ENCODE peak calls at places on chromosomes 6 and 20, in six cellular contexts. O, F, X, D, Q and C are unnamed samples.

GRCh38 chr6:116088946-116089345 is 11.7 kb upstream of the NT5DC1 start:
- DNase-seq in F (no peak), D (no peak), O (no peak), Q (no peak), X (no peak), C (no peak)

GRCh38 chr20:57398901-57399535 is 7.8 kb downstream of the RBM38 start:
- DNase-seq in Q (no peak), O (peak; percentile 40), D (no peak), F (no peak), X (no peak), C (no peak)

GRCh38 chr6:45138765-45139164 is 189.4 kb upstream of the RUNX2 start:
- DNase-seq in D (no peak), O (no peak), X (no peak), F (no peak), Q (no peak), C (no peak)

GRCh38 chr6:67358241-67358640 is 1276.8 kb upstream of the ADGRB3 start:
- DNase-seq in O (no peak), Q (no peak), X (no peak), F (no peak), D (no peak), C (peak; percentile 21)

GRCh38 chr6:151067684-151068596 is 171.8 kb upstream of the AKAP12 start:
- DNase-seq in F (no peak), X (peak; percentile 25), O (peak; percentile 39), Q (peak; percentile 35), D (no peak), C (peak; percentile 73)

GRCh38 chr6:142694054-142694453 is 250.9 kb downstream of the HIVEP2 start:
- DNase-seq in D (no peak), F (no peak), O (no peak), X (no peak), Q (no peak), C (no peak)

GRCh38 chr6:19842030-19842429 is 4.9 kb downstream of the ID4 start:
- DNase-seq in D (no peak), F (no peak), Q (no peak), X (no peak), O (no peak), C (no peak)

GRCh38 chr20:11852189-11852588 is 65.5 kb upstream of the BTBD3 start:
- DNase-seq in F (no peak), Q (no peak), D (no peak), X (no peak), O (no peak), C (no peak)

GRCh38 chr6:56714982-56715456 is 72.3 kb upstream of the DST start:
- DNase-seq in X (no peak), O (no peak), Q (peak; percentile 31), F (no peak), D (no peak), C (no peak)

GRCh38 chr6:21769405-21769851 is 175.9 kb downstream of the SOX4 start:
- DNase-seq in Q (no peak), O (no peak), X (no peak), D (no peak), F (no peak), C (peak; percentile 40)

GRCh38 chr20:20737158-20737557 is 24.7 kb upstream of the RALGAPA2 start:
- DNase-seq in O (no peak), F (no peak), D (no peak), X (no peak), Q (no peak), C (no peak)

GRCh38 chr6:35489995-35490791 is 6.7 kb downstream of the TEAD3 start:
- DNase-seq in O (peak; percentile 63), Q (peak; percentile 50), F (peak; percentile 83), X (peak; percentile 75), D (no peak), C (peak; percentile 96)

GRCh38 chr20:57584768-57585461 is 24.0 kb downstream of the PCK1 start:
- DNase-seq in X (no peak), F (no peak), O (no peak), Q (no peak), D (no peak), C (no peak)

GRCh38 chr20:25220021-25220730 is 24.7 kb downstream of the ENTPD6 start:
- DNase-seq in F (no peak), X (no peak), D (peak; percentile 65), Q (no peak), O (no peak), C (no peak)

GRCh38 chr6:155483858-155484257 is 28.2 kb upstream of the NOX3 start:
- DNase-seq in X (no peak), F (no peak), D (no peak), Q (no peak), O (no peak), C (no peak)

GRCh38 chr6:139776051-139776450 is 401.6 kb upstream of the CITED2 start:
- DNase-seq in Q (no peak), F (no peak), X (no peak), D (no peak), O (no peak), C (no peak)

GRCh38 chr6:160071805-160072687 is 49.6 kb upstream of the SLC22A1 start:
- DNase-seq in F (no peak), X (no peak), Q (no peak), O (no peak), D (no peak), C (no peak)

GRCh38 chr6:135451617-135452190 is 45.8 kb downstream of the AHI1 start:
- DNase-seq in O (no peak), D (no peak), Q (no peak), X (no peak), F (no peak), C (no peak)

GRCh38 chr6:78910611-78911134 is 43.3 kb downstream of the IRAK1BP1 start:
- DNase-seq in Q (peak; percentile 26), D (no peak), F (no peak), X (no peak), O (no peak), C (no peak)

DNA sequence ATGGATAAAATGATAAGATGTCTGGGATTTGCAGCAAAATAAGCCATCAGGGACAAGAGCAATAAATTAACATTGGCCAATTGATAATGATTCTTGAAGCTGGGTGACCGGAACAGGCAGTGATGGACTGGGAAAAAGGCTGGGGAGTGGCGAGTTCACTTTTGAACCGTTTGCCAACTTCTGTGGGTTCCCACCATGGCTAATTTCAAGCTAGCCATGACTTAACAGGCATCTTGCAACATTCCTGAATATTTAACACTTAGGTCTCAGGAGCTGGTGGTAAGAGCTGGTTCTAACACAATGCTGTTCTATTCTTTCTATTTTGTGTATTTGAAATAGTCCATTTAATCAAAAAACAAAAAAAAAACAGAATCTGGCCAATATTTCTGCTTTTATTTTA is 37.6 kb upstream of the CD83 start:
- DNase-seq in Q (no peak), O (no peak), F (no peak), D (no peak), X (no peak), C (no peak)
- TF ChIP-seq CTCF in Q (no peak), O (no peak), F (no peak), D (no peak), X (no peak), C (no peak)

DNA sequence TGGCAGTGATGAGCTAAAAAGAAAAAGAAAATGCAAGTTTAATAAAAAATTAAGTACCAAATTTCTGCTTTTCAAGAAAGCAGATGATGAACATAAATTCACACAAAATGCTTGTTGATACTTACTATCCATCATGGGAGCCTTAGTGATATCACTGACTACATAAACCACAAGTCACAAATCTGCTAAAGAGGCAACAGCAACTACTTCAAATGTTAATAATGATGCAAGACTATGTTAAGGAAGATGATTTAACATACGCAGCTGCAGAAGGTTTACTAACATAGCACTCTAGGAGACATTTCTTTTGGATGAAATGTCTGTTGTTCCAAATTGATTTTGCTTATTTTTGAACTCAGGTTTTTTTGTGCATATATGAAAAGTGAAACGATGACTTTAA is 18.6 kb downstream of the FYN start:
- DNase-seq in Q (no peak), D (no peak), F (no peak), O (no peak), X (no peak), C (no peak)
- H3K4me3 ChIP-seq in Q (no peak overlapping the region), D (no peak overlapping the region), F (no peak overlapping the region), O (no peak overlapping the region), X (no peak overlapping the region), C (no peak overlapping the region)

GRCh38 chr6:89643411-89643810 is 4.9 kb upstream of the LYRM2 start:
- DNase-seq in F (no peak), O (peak; percentile 77), X (no peak), Q (peak; percentile 41), D (no peak), C (no peak)

GRCh38 chr6:89637960-89638319 is 607 bp downstream of the LYRM2 start:
- DNase-seq in Q (no peak), F (no peak), O (no peak), X (no peak), D (no peak), C (no peak)

GRCh38 chr6:89640804-89641203 is 2.3 kb upstream of the LYRM2 start:
- DNase-seq in D (no peak), Q (no peak), X (no peak), O (no peak), F (no peak), C (no peak)

DNA sequence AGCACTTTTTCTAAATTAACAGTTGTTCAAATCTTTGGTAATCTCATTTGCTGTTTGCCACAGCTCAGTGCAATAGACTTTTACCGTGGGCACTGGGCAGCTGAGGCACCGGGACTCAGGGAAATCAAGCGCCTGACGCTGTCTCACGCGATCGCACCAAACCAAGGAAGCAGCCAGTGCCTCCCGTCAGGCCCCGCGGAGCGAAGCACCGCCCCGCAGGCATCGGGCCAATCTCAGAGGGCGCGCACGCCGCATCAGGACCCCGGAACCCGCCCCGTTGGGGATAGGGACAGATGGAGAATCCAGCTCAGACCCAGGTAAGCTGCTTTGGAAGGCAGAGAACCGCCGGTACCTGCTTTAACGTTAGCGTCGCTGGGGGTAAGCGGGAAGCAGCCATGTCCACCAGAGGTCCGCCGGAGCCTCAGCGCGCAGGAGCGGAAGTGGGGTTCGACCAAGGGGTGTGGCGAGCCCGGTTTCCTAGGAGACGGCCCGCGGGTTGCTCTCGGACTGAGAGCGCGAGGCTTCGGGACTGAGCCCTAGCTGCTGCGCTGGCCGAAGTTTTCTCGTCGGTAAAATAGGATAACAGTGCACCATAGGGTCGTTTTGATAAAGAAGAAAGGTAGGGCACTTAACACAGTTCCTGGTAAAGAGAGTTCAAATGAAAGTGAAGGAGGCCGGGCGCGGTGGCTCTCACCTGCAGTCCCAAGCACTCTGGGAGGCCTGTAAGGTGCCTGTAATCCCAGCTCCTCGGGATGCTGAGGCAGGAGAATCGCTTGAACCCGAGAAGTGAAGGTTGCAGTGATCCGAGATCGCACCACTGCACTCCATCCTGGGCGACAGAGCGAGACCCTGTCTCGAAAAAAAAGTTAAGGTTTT is at the start of gene LYRM2:
- DNase-seq in F (peak; percentile 94), D (peak; percentile 96), X (peak; percentile 91), O (peak; percentile 94), Q (peak; percentile 95), C (peak; percentile 96)
- TF ChIP-seq POLR2A in F (peak; percentile 97), D (peak; percentile 92), X (peak; percentile 72), O (peak; percentile 90), Q (peak; percentile 96), C (peak; percentile 65)

DNA sequence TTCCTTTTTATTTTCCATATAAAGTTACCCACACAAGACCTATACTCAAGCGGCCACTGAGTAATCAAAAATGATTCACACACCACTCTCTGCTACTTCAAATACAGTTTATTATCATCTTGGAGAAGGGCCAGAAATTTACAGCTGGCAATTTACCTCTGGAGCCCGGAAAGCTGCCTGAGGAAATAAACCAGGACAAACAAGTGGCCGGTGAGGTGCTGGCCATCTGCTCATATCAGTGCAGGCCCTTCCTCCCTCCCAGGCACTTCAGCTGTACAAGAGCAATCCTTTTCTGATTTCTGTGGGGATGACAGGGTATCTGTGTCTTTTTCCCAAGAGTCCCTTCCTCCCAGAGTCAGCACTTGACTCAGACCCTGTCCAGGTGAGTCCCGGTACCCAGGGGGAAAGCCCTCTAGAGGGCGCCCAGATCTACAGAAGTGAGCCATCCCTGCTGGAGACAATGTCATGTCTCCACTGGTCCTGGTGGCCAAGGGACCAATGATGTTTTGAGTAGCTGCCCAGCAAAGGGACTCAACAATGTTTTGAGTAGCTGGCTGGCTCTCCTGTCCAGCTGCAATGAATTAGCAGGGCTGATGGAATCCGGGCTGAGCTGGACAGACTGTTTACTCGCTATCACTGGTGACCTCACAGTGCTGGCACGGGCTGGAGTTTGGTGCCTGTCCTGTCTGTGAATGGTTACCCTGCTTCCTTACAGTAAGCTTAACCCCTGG is 23.6 kb downstream of the LRP11 start:
- DNase-seq in O (peak; percentile 81), Q (peak; percentile 78), F (peak; percentile 88), D (peak; percentile 92), X (peak; percentile 65), C (peak; percentile 56)
- TF ChIP-seq CTCF in O (peak; percentile 38), Q (peak; percentile 72), F (peak; percentile 92), D (peak; percentile 20), X (peak; percentile 59), C (peak; percentile 41)